ENCODE peak calls at places on chromosomes 11 and 22, in nine cellular contexts. A is left cardiac atrium, B is SW480, E is ELR, O is dermis blood vessel endothelial cell, G is HFFc6, L is DMS153, I is posterior cingulate gyrus, Q is kidney glomerular epithelial cell. U is an unnamed sample.

GRCh38 chr22:25645266-25645665 is 80.8 kb downstream of the GRK3 start:
- DNase-seq in O (no peak), A (no peak), L (no peak), I (no peak), G (no peak), E (no peak), B (no peak), Q (no peak), U (no peak)

GRCh38 chr22:40193429-40194421 is 16.0 kb downstream of the TNRC6B start:
- DNase-seq in I (no peak), O (peak), E (peak), G (no peak), Q (no peak), A (no peak), B (no peak), L (no peak), U (no peak)

GRCh38 chr22:45318558-45319318 is 9.0 kb downstream of the FAM118A start:
- DNase-seq in O (peak), E (no peak), I (no peak), Q (no peak), A (no peak), G (no peak), B (no peak), L (no peak), U (peak)

GRCh38 chr11:80173487-80174136 is 732.8 kb upstream of the TENM4 start:
- DNase-seq in I (no peak), L (no peak), Q (no peak), A (no peak), E (no peak), G (no peak), B (no peak), O (no peak), U (no peak)

GRCh38 chr11:19705936-19706335 is 6.7 kb upstream of the NAV2 start:
- DNase-seq in O (peak), L (no peak), G (no peak), Q (no peak), B (no peak), A (no peak), E (no peak), I (no peak), U (no peak)

GRCh38 chr22:29346659-29347058 is 31.2 kb upstream of the RASL10A start:
- DNase-seq in L (no peak), E (no peak), Q (no peak), B (no peak), A (no peak), I (peak), O (no peak), G (no peak), U (no peak)

GRCh38 chr22:45969414-45969799 is 7.6 kb downstream of the WNT7B start:
- DNase-seq in B (no peak), L (no peak), E (no peak), G (no peak), O (no peak), I (no peak), A (no peak), Q (no peak), U (no peak)

GRCh38 chr22:31160328-31160978 is 471 bp downstream of the RNF185 start:
- DNase-seq in I (no peak), B (no peak), A (peak), L (no peak), E (peak), O (peak), G (no peak), Q (no peak), U (no peak)

GRCh38 chr11:19868281-19868821 is 155.7 kb downstream of the NAV2 start:
- DNase-seq in O (peak), G (peak), E (peak), Q (no peak), L (peak), A (peak), B (no peak), I (no peak), U (peak)

GRCh38 chr11:70087446-70088167 is 9.5 kb downstream of the ANO1 start:
- DNase-seq in E (no peak), L (no peak), A (no peak), G (no peak), O (no peak), B (no peak), I (no peak), Q (no peak), U (no peak)

U was measured in A172.